ENCODE peak calls at places on chromosome 20, in ten cellular contexts. E, C, H, G, O, D, F, Z, V and I are unnamed samples.

GRCh38 chr20:23244207-23244915 is 106.2 kb upstream of the NXT1 start:
- DNase-seq in O (peak; percentile 91), C (no peak), E (no peak), H (no peak), Z (no peak), V (no peak), D (no peak), G (no peak), F (no peak), I (no peak)

GRCh38 chr20:51930775-51931174 is 128.5 kb upstream of the SALL4 start:
- DNase-seq in G (no peak), O (no peak), D (no peak), E (no peak), C (no peak), H (peak; percentile 6), Z (peak; percentile 78), V (no peak), F (peak; percentile 75), I (peak; percentile 69)

GRCh38 chr20:58976095-58976730 is 4.8 kb upstream of the NELFCD start:
- DNase-seq in Z (no peak), G (no peak), V (no peak), D (no peak), C (no peak), O (no peak), E (no peak), H (no peak), F (no peak), I (no peak)

GRCh38 chr20:32231847-32232246 is 24.2 kb downstream of the POFUT1 start:
- DNase-seq in F (no peak), H (no peak), Z (peak; percentile 17), O (no peak), V (no peak), C (no peak), G (no peak), E (no peak), D (no peak), I (no peak)

GRCh38 chr20:21396921-21397340 is 395 bp downstream of the NKX2-4 start:
- DNase-seq in F (no peak), G (no peak), O (no peak), Z (no peak), V (no peak), C (no peak), H (no peak), E (no peak), D (no peak), I (peak; percentile 10)

GRCh38 chr20:45288860-45289259 is 17.8 kb upstream of the RBPJL start:
- DNase-seq in H (no peak), E (no peak), Z (no peak), V (no peak), O (no peak), G (no peak), F (no peak), C (no peak), D (no peak), I (no peak)

GRCh38 chr20:38728911-38729642 is 4.8 kb downstream of the SLC32A1 start:
- DNase-seq in F (no peak), V (no peak), H (no peak), D (no peak), E (no peak), O (no peak), G (no peak), C (no peak), Z (no peak), I (no peak)

GRCh38 chr20:12914804-12915203 is 94.0 kb upstream of the SPTLC3 start:
- DNase-seq in E (no peak), G (no peak), H (no peak), D (no peak), V (no peak), F (no peak), C (no peak), O (no peak), Z (no peak), I (no peak)

GRCh38 chr20:51725584-51726176 is 42.5 kb downstream of the ATP9A start:
- DNase-seq in H (no peak), G (no peak), V (no peak), Z (no peak), F (peak; percentile 98), C (no peak), O (no peak), D (no peak), E (no peak), I (no peak)

GRCh38 chr20:63554361-63555278 is 661 bp downstream of the FNDC11 start:
- DNase-seq in E (no peak), O (no peak), Z (no peak), F (no peak), D (no peak), H (no peak), C (no peak), G (no peak), V (no peak), I (no peak)

GRCh38 chr20:38970302-38970701 is 8.2 kb downstream of the DHX35 start:
- DNase-seq in D (no peak), Z (peak; percentile 58), H (no peak), O (no peak), F (peak; percentile 60), E (no peak), C (no peak), G (no peak), V (no peak), I (no peak)

GRCh38 chr20:2093883-2094282 is 7.7 kb upstream of the STK35 start:
- DNase-seq in F (no peak), V (no peak), D (no peak), C (no peak), Z (no peak), G (no peak), H (no peak), E (no peak), O (no peak), I (no peak)

GRCh38 chr20:16078172-16078898 is 494.9 kb downstream of the KIF16B start:
- DNase-seq in G (no peak), D (no peak), V (no peak), Z (no peak), F (no peak), C (no peak), O (no peak), H (no peak), E (no peak), I (no peak)

GRCh38 chr20:3085571-3086072 is 1.1 kb upstream of the AVP start:
- DNase-seq in V (no peak), Z (no peak), G (no peak), F (no peak), D (no peak), C (no peak), E (no peak), O (no peak), H (no peak), I (no peak)

DNA sequence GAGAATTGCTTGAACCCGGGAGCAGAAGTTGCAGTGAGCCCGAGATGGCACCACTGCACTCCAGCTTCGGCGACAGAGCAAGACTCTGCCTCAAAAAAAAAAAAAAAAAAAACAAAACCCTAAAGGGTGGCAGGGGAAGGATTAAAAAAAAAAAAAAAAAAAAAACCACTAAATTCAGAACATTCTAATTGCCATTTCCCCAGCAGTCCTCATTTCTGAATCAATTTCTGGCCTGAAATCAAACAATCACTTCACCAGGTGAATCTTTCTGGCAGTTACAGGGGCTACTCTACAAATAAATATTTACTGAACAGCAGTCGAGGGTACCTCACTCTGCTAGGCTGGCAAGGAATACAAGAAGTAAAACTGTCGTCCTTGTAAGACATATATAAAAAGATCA is 1.2 kb downstream of the UQCC1 start:
- DNase-seq in H (no peak), Z (no peak), O (no peak), E (no peak), G (no peak), C (no peak), V (no peak), D (no peak), F (no peak), I (no peak)
- H3K4me3 ChIP-seq in H (peak overlapping the region; percentile 68), Z (peak overlapping the region; percentile 78), O (no peak overlapping the region), E (no peak overlapping the region), G (no peak overlapping the region), C (no peak overlapping the region), V (no peak overlapping the region), D (peak overlapping the region; percentile 79), F (peak overlapping the region; percentile 98), I (peak overlapping the region; percentile 77)

GRCh38 chr20:8853805-8854338 is 215.0 kb upstream of the PLCB4 start:
- DNase-seq in H (peak; percentile 40), Z (peak; percentile 84), G (no peak), C (no peak), E (no peak), F (peak; percentile 94), V (peak; percentile 60), O (no peak), D (no peak), I (peak; percentile 8)
- H3K4me3 ChIP-seq in H (no peak overlapping the region), Z (no peak overlapping the region), G (peak overlapping the region; percentile 16), C (no peak overlapping the region), E (peak overlapping the region; percentile 24), F (no peak overlapping the region), V (no peak overlapping the region), O (peak overlapping the region; percentile 17), D (no peak overlapping the region), I (no peak overlapping the region)

GRCh38 chr20:11229772-11230171 is 556.0 kb upstream of the JAG1 start:
- DNase-seq in Z (peak; percentile 93), O (no peak), G (peak; percentile 14), V (peak; percentile 15), D (peak; percentile 12), E (peak; percentile 51), F (peak; percentile 82), H (peak; percentile 34), C (no peak), I (peak; percentile 92)
- H3K4me3 ChIP-seq in Z (no peak overlapping the region), O (no peak overlapping the region), G (no peak overlapping the region), V (no peak overlapping the region), D (no peak overlapping the region), E (no peak overlapping the region), F (no peak overlapping the region), H (no peak overlapping the region), C (no peak overlapping the region), I (no peak overlapping the region)

GRCh38 chr20:34190679-34191090 is 50.5 kb upstream of the ASIP start:
- DNase-seq in D (peak; percentile 73), H (peak; percentile 67), G (peak; percentile 52), Z (peak; percentile 82), E (peak; percentile 49), O (peak; percentile 90), V (peak; percentile 62), F (peak; percentile 84), C (no peak), I (peak; percentile 68)

GRCh38 chr20:34199183-34199582 is 42.0 kb upstream of the ASIP start:
- DNase-seq in E (no peak), C (no peak), F (no peak), Z (no peak), G (no peak), H (no peak), D (no peak), O (no peak), V (no peak), I (no peak)

GRCh38 chr20:34190262-34190661 is 51.0 kb upstream of the ASIP start:
- DNase-seq in O (no peak), V (no peak), Z (no peak), G (no peak), C (no peak), D (no peak), H (no peak), E (no peak), F (no peak), I (no peak)

GRCh38 chr20:34200020-34200419 is 41.2 kb upstream of the ASIP start:
- DNase-seq in D (no peak), E (no peak), C (no peak), G (no peak), V (no peak), O (no peak), H (no peak), Z (no peak), F (no peak), I (no peak)

DNA sequence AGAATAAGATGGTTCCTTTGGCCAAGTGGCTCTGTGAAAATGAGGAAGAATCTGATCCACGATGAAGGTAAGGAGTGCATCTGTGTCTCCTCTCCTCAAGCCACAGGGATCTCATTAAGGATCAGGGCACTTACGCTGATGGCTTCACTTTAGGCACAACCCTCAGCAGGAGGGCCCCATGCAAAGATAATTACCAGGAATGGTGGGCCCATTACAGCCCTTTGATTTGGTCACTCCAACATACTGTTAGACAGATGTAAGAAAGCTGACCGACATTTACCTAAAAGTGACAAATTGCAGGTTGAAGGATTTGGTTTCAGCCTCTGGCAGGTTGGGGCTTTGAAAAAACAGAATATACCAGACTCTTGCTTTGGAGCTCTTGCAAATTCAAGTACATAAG is 45.9 kb upstream of the ASIP start:
- DNase-seq in V (no peak), F (no peak), O (no peak), C (no peak), G (no peak), Z (no peak), D (no peak), H (no peak), E (no peak), I (no peak)
- H3K4me3 ChIP-seq in V (no peak overlapping the region), F (no peak overlapping the region), O (no peak overlapping the region), C (no peak overlapping the region), G (no peak overlapping the region), Z (no peak overlapping the region), D (no peak overlapping the region), H (no peak overlapping the region), E (no peak overlapping the region), I (no peak overlapping the region)